ENCODE peak calls at places on chromosomes 13 and 19, in eight cellular contexts. K is stimulated activated CD4-positive, alpha-beta T cell treated with anti-CD3 and anti-CD28 coated beads, TNF-alpha, amount 100 ng/mL, for 48 hours; U is stimulated activated CD8-positive, alpha-beta memory T cell treated with anti-CD3 and anti-CD28 coated beads, Interleukin-12 subunit alpha, Interleukin-12 subunit beta, amount 100 ng/mL, for 1 hour; T is choroid plexus epithelial cell; H is activated gamma-delta T cell treated with Interleukin-2 at 50 U/mL for 16 hours; V is Jurkat, Clone E6-1; N is endothelial cell; X is brain microvascular endothelial cell. M is an unnamed sample.

GRCh38 chr19:4380254-4380727 is 20.1 kb downstream of the SH3GL1 start:
- DNase-seq in K (peak), U (peak), T (no peak), H (peak), V (no peak), N (no peak), X (no peak), M (no peak)

GRCh38 chr19:377801-378581 is 31.0 kb downstream of the C2CD4C start:
- DNase-seq in K (no peak), U (no peak), T (no peak), H (no peak), V (no peak), N (no peak), X (no peak), M (no peak)

GRCh38 chr13:29039212-29039611 is 219.1 kb downstream of the MTUS2 start:
- DNase-seq in K (no peak), U (no peak), T (no peak), H (no peak), V (no peak), N (no peak), X (no peak), M (no peak)

GRCh38 chr19:49614096-49614857 is 23.3 kb downstream of the PRR12 start:
- DNase-seq in K (no peak), U (no peak), T (peak), H (no peak), V (no peak), N (no peak), X (peak), M (no peak)

GRCh38 chr13:113981201-113981605 is 7.3 kb upstream of the C13orf46 start:
- DNase-seq in K (no peak), U (no peak), T (peak), H (no peak), V (no peak), N (no peak), X (no peak), M (no peak)

GRCh38 chr19:35395762-35396199 is 24.9 kb downstream of the GPR42 start:
- DNase-seq in K (no peak), U (no peak), T (peak), H (no peak), V (no peak), N (no peak), X (no peak), M (peak)

GRCh38 chr19:49338691-49339363 is 3.6 kb downstream of the CD37 start:
- DNase-seq in K (no peak), U (no peak), T (peak), H (no peak), V (no peak), N (peak), X (peak), M (no peak)

GRCh38 chr19:16113727-16114126 is 2.0 kb downstream of the RAB8A start:
- DNase-seq in K (no peak), U (no peak), T (no peak), H (no peak), V (peak), N (no peak), X (no peak), M (no peak)

GRCh38 chr13:33637978-33638743 is 179.8 kb upstream of the RFC3 start:
- DNase-seq in K (no peak), U (no peak), T (peak), H (no peak), V (no peak), N (no peak), X (peak), M (no peak)

GRCh38 chr19:782195-783043 is 14.8 kb upstream of the PTBP1 start:
- DNase-seq in K (no peak), U (no peak), T (peak), H (no peak), V (no peak), N (peak), X (no peak), M (no peak)

GRCh38 chr13:42380420-42381164 is 108.6 kb downstream of the AKAP11 start:
- DNase-seq in K (no peak), U (no peak), T (no peak), H (no peak), V (no peak), N (no peak), X (no peak), M (no peak)

GRCh38 chr19:15529774-15530372 is 21.5 kb downstream of the CYP4F22 start:
- DNase-seq in K (no peak), U (no peak), T (no peak), H (no peak), V (no peak), N (no peak), X (no peak), M (no peak)

GRCh38 chr19:17095141-17095919 is 19.8 kb downstream of the MYO9B start:
- DNase-seq in K (no peak), U (no peak), T (peak), H (no peak), V (no peak), N (no peak), X (peak), M (no peak)

GRCh38 chr13:42014119-42014518 is 34.3 kb upstream of the DGKH start:
- DNase-seq in K (no peak), U (no peak), T (no peak), H (no peak), V (no peak), N (no peak), X (no peak), M (no peak)

GRCh38 chr19:6718741-6719539 is 1.5 kb downstream of the C3 start:
- DNase-seq in K (peak), U (no peak), T (no peak), H (no peak), V (peak), N (no peak), X (no peak), M (no peak)

GRCh38 chr19:6971366-6971765 is 49.9 kb downstream of the MBD3L2B start:
- DNase-seq in K (no peak), U (no peak), T (no peak), H (no peak), V (no peak), N (no peak), X (no peak), M (no peak)

GRCh38 chr19:1364070-1364719 is 19.5 kb upstream of the NDUFS7 start:
- DNase-seq in K (no peak), U (no peak), T (peak), H (no peak), V (peak), N (no peak), X (no peak), M (no peak)

GRCh38 chr19:1287622-1288527 is 2.2 kb downstream of the EFNA2 start:
- DNase-seq in K (no peak), U (no peak), T (no peak), H (no peak), V (no peak), N (no peak), X (no peak), M (no peak)

GRCh38 chr13:111658150-111659100 is 338.0 kb downstream of the TEX29 start:
- DNase-seq in K (no peak), U (no peak), T (no peak), H (no peak), V (no peak), N (peak), X (no peak), M (peak)

GRCh38 chr19:18013621-18014111 is 5.7 kb downstream of the ARRDC2 start:
- DNase-seq in K (no peak), U (no peak), T (no peak), H (no peak), V (no peak), N (no peak), X (no peak), M (no peak)

GRCh38 chr19:32404213-32404938 is 1.2 kb upstream of the DPY19L3 start:
- DNase-seq in K (no peak), U (no peak), T (peak), H (no peak), V (no peak), N (peak), X (no peak), M (no peak)

GRCh38 chr19:48999481-49000325 is 6.0 kb downstream of the RUVBL2 start:
- DNase-seq in K (peak), U (peak), T (peak), H (peak), V (peak), N (peak), X (peak), M (peak)

GRCh38 chr13:41780736-41781708 is 179.9 kb downstream of the VWA8 start:
- DNase-seq in K (no peak), U (no peak), T (peak), H (no peak), V (no peak), N (no peak), X (peak), M (no peak)

GRCh38 chr19:5563941-5564612 is 3.7 kb downstream of the TINCR start:
- DNase-seq in K (no peak), U (no peak), T (peak), H (no peak), V (no peak), N (no peak), X (peak), M (no peak)

GRCh38 chr13:59728896-59729545 is 434.7 kb downstream of the DIAPH3 start:
- DNase-seq in K (no peak), U (no peak), T (no peak), H (no peak), V (no peak), N (no peak), X (no peak), M (no peak)

GRCh38 chr19:50203281-50204080 is at the start of gene MYH14:
- DNase-seq in K (peak), U (no peak), T (no peak), H (no peak), V (no peak), N (no peak), X (peak), M (no peak)

GRCh38 chr19:34244611-34245299 is 9.6 kb upstream of the GARRE1 start:
- DNase-seq in K (no peak), U (no peak), T (peak), H (no peak), V (no peak), N (no peak), X (no peak), M (no peak)

GRCh38 chr13:113170503-113170902 is 12.1 kb downstream of the PROZ start:
- DNase-seq in K (no peak), U (no peak), T (no peak), H (no peak), V (no peak), N (no peak), X (no peak), M (no peak)

GRCh38 chr19:10037809-10038208 is 24.5 kb downstream of the RDH8 start:
- DNase-seq in K (no peak), U (no peak), T (no peak), H (no peak), V (no peak), N (no peak), X (no peak), M (no peak)

GRCh38 chr19:18300930-18301717 is 19.7 kb upstream of the JUND start:
- DNase-seq in K (no peak), U (no peak), T (peak), H (no peak), V (no peak), N (no peak), X (peak), M (no peak)

GRCh38 chr19:16226184-16226591 is 28.5 kb downstream of the AP1M1 start:
- DNase-seq in K (no peak), U (no peak), T (no peak), H (no peak), V (no peak), N (no peak), X (no peak), M (no peak)

GRCh38 chr13:92175330-92175729 is 776.9 kb downstream of the GPC5 start:
- DNase-seq in K (no peak), U (no peak), T (peak), H (no peak), V (peak), N (peak), X (peak), M (peak)

GRCh38 chr19:33438987-33439781 is 65.7 kb downstream of the CEBPG start:
- DNase-seq in K (no peak), U (no peak), T (no peak), H (no peak), V (no peak), N (no peak), X (no peak), M (no peak)

GRCh38 chr13:62706035-62706434 is 1290.4 kb upstream of the PCDH20 start:
- DNase-seq in K (no peak), U (no peak), T (no peak), H (no peak), V (no peak), N (no peak), X (no peak), M (no peak)

GRCh38 chr13:44759222-44759721 is 183.1 kb upstream of the TSC22D1 start:
- DNase-seq in K (no peak), U (no peak), T (no peak), H (no peak), V (no peak), N (no peak), X (no peak), M (no peak)

GRCh38 chr13:47661076-47661475 is 340.0 kb downstream of the SUCLA2 start:
- DNase-seq in K (no peak), U (no peak), T (peak), H (no peak), V (no peak), N (no peak), X (peak), M (no peak)